ENCODE peak calls at places on chromosomes 1 and 21, in nine cellular contexts. One of them, this sample, is unnamed.

GRCh38 chr21:44593598-44594405 is 1.5 kb upstream of the KRTAP10-6 start:
- DNase-seq in psoas muscle: no peak
- DNase-seq in mesenteric fat pad: no peak
- DNase-seq in fibroblast of mammary gland: no peak
- DNase-seq in dermis microvascular lymphatic vessel endothelial cell: no peak
- DNase-seq in MV-4-11: peak
- DNase-seq in EL: no peak
- DNase-seq in CD4-positive, alpha-beta memory T cell: no peak
- DNase-seq in stimulated activated CD8-positive, alpha-beta memory T cell treated with anti-CD3 and anti-CD28 coated beads, Interleukin-15, amount 100 ng/mL, for 24 hours: no peak
- DNase-seq in this sample: peak

GRCh38 chr1:243520831-243521230 is 265.0 kb downstream of the SDCCAG8 start:
- DNase-seq in mesenteric fat pad: no peak
- DNase-seq in EL: no peak
- DNase-seq in dermis microvascular lymphatic vessel endothelial cell: no peak
- DNase-seq in CD4-positive, alpha-beta memory T cell: no peak
- DNase-seq in stimulated activated CD8-positive, alpha-beta memory T cell treated with anti-CD3 and anti-CD28 coated beads, Interleukin-15, amount 100 ng/mL, for 24 hours: no peak
- DNase-seq in MV-4-11: no peak
- DNase-seq in psoas muscle: no peak
- DNase-seq in fibroblast of mammary gland: no peak
- DNase-seq in this sample: no peak

GRCh38 chr1:225762002-225762441 is 15.6 kb upstream of the SRP9 start:
- DNase-seq in stimulated activated CD8-positive, alpha-beta memory T cell treated with anti-CD3 and anti-CD28 coated beads, Interleukin-15, amount 100 ng/mL, for 24 hours: no peak
- DNase-seq in fibroblast of mammary gland: peak
- DNase-seq in CD4-positive, alpha-beta memory T cell: no peak
- DNase-seq in psoas muscle: no peak
- DNase-seq in mesenteric fat pad: peak
- DNase-seq in dermis microvascular lymphatic vessel endothelial cell: no peak
- DNase-seq in MV-4-11: no peak
- DNase-seq in EL: no peak
- DNase-seq in this sample: no peak

GRCh38 chr1:10888791-10889627 is 92.6 kb upstream of the CASZ1 start:
- DNase-seq in stimulated activated CD8-positive, alpha-beta memory T cell treated with anti-CD3 and anti-CD28 coated beads, Interleukin-15, amount 100 ng/mL, for 24 hours: no peak
- DNase-seq in fibroblast of mammary gland: no peak
- DNase-seq in mesenteric fat pad: no peak
- DNase-seq in MV-4-11: no peak
- DNase-seq in psoas muscle: peak
- DNase-seq in CD4-positive, alpha-beta memory T cell: no peak
- DNase-seq in EL: no peak
- DNase-seq in dermis microvascular lymphatic vessel endothelial cell: no peak
- DNase-seq in this sample: no peak

GRCh38 chr1:219342836-219343235 is 169.2 kb downstream of the LYPLAL1 start:
- DNase-seq in psoas muscle: no peak
- DNase-seq in stimulated activated CD8-positive, alpha-beta memory T cell treated with anti-CD3 and anti-CD28 coated beads, Interleukin-15, amount 100 ng/mL, for 24 hours: no peak
- DNase-seq in dermis microvascular lymphatic vessel endothelial cell: no peak
- DNase-seq in mesenteric fat pad: no peak
- DNase-seq in MV-4-11: no peak
- DNase-seq in CD4-positive, alpha-beta memory T cell: no peak
- DNase-seq in EL: no peak
- DNase-seq in fibroblast of mammary gland: no peak
- DNase-seq in this sample: no peak

GRCh38 chr1:220711086-220711809 is 21.1 kb downstream of the C1orf115 start:
- DNase-seq in dermis microvascular lymphatic vessel endothelial cell: no peak
- DNase-seq in fibroblast of mammary gland: no peak
- DNase-seq in mesenteric fat pad: no peak
- DNase-seq in CD4-positive, alpha-beta memory T cell: no peak
- DNase-seq in MV-4-11: peak
- DNase-seq in stimulated activated CD8-positive, alpha-beta memory T cell treated with anti-CD3 and anti-CD28 coated beads, Interleukin-15, amount 100 ng/mL, for 24 hours: no peak
- DNase-seq in psoas muscle: no peak
- DNase-seq in EL: no peak
- DNase-seq in this sample: no peak

GRCh38 chr1:17437260-17438175 is 2.0 kb downstream of the RCC2 start:
- DNase-seq in mesenteric fat pad: no peak
- DNase-seq in EL: peak
- DNase-seq in dermis microvascular lymphatic vessel endothelial cell: no peak
- DNase-seq in fibroblast of mammary gland: peak
- DNase-seq in psoas muscle: peak
- DNase-seq in MV-4-11: no peak
- DNase-seq in stimulated activated CD8-positive, alpha-beta memory T cell treated with anti-CD3 and anti-CD28 coated beads, Interleukin-15, amount 100 ng/mL, for 24 hours: peak
- DNase-seq in CD4-positive, alpha-beta memory T cell: peak
- DNase-seq in this sample: peak

GRCh38 chr1:1833456-1833855 is 55.2 kb upstream of the NADK start:
- DNase-seq in fibroblast of mammary gland: no peak
- DNase-seq in MV-4-11: no peak
- DNase-seq in EL: no peak
- DNase-seq in stimulated activated CD8-positive, alpha-beta memory T cell treated with anti-CD3 and anti-CD28 coated beads, Interleukin-15, amount 100 ng/mL, for 24 hours: no peak
- DNase-seq in mesenteric fat pad: peak
- DNase-seq in CD4-positive, alpha-beta memory T cell: no peak
- DNase-seq in psoas muscle: no peak
- DNase-seq in dermis microvascular lymphatic vessel endothelial cell: no peak
- DNase-seq in this sample: no peak

GRCh38 chr1:143497374-143497747 is 474.4 kb downstream of the FAM72C start:
- DNase-seq in CD4-positive, alpha-beta memory T cell: no peak
- DNase-seq in stimulated activated CD8-positive, alpha-beta memory T cell treated with anti-CD3 and anti-CD28 coated beads, Interleukin-15, amount 100 ng/mL, for 24 hours: no peak
- DNase-seq in mesenteric fat pad: no peak
- DNase-seq in fibroblast of mammary gland: no peak
- DNase-seq in MV-4-11: no peak
- DNase-seq in EL: no peak
- DNase-seq in dermis microvascular lymphatic vessel endothelial cell: no peak
- DNase-seq in psoas muscle: peak
- DNase-seq in this sample: no peak

GRCh38 chr1:240888039-240888786 is 276.3 kb upstream of the GREM2 start:
- DNase-seq in stimulated activated CD8-positive, alpha-beta memory T cell treated with anti-CD3 and anti-CD28 coated beads, Interleukin-15, amount 100 ng/mL, for 24 hours: no peak
- DNase-seq in EL: peak
- DNase-seq in CD4-positive, alpha-beta memory T cell: no peak
- DNase-seq in psoas muscle: no peak
- DNase-seq in dermis microvascular lymphatic vessel endothelial cell: peak
- DNase-seq in mesenteric fat pad: no peak
- DNase-seq in MV-4-11: no peak
- DNase-seq in fibroblast of mammary gland: peak
- DNase-seq in this sample: peak

This sample was measured in KBM-7.